ENCODE peak calls at places on chromosome 3, in eight cellular contexts. One of them, this sample, is unnamed.

GRCh38 chr3:197907196-197907595 is 42.8 kb upstream of the RPL35A start:
- DNase-seq in stomach: no peak
- DNase-seq in sigmoid colon: no peak
- DNase-seq in GM12891: no peak
- DNase-seq in suprapubic skin: no peak
- DNase-seq in GM12892: no peak
- DNase-seq in transverse colon: no peak
- DNase-seq in prostate gland: no peak
- DNase-seq in this sample: no peak

GRCh38 chr3:45179163-45179562 is 33.0 kb upstream of the CDCP1 start:
- DNase-seq in transverse colon: no peak
- DNase-seq in sigmoid colon: no peak
- DNase-seq in suprapubic skin: no peak
- DNase-seq in GM12891: no peak
- DNase-seq in prostate gland: no peak
- DNase-seq in stomach: no peak
- DNase-seq in GM12892: no peak
- DNase-seq in this sample: peak; percentile 54

GRCh38 chr3:23648326-23648964 is 157.3 kb upstream of the UBE2E1 start:
- DNase-seq in GM12891: no peak
- DNase-seq in GM12892: no peak
- DNase-seq in suprapubic skin: no peak
- DNase-seq in sigmoid colon: no peak
- DNase-seq in prostate gland: no peak
- DNase-seq in stomach: no peak
- DNase-seq in transverse colon: no peak
- DNase-seq in this sample: no peak

GRCh38 chr3:48664313-48664644 is 1.6 kb upstream of the CELSR3 start:
- DNase-seq in stomach: no peak
- DNase-seq in GM12892: no peak
- DNase-seq in suprapubic skin: no peak
- DNase-seq in prostate gland: no peak
- DNase-seq in transverse colon: no peak
- DNase-seq in sigmoid colon: no peak
- DNase-seq in GM12891: no peak
- DNase-seq in this sample: no peak

GRCh38 chr3:184117649-184118048 is 17.5 kb upstream of the EIF2B5 start:
- DNase-seq in stomach: no peak
- DNase-seq in GM12891: no peak
- DNase-seq in transverse colon: no peak
- DNase-seq in suprapubic skin: no peak
- DNase-seq in GM12892: no peak
- DNase-seq in sigmoid colon: no peak
- DNase-seq in prostate gland: no peak
- DNase-seq in this sample: no peak

GRCh38 chr3:42061711-42062408 is 29.3 kb upstream of the TRAK1 start:
- DNase-seq in suprapubic skin: peak; percentile 89
- DNase-seq in GM12891: no peak
- DNase-seq in sigmoid colon: peak; percentile 92
- DNase-seq in stomach: peak; percentile 38
- DNase-seq in transverse colon: peak; percentile 72
- DNase-seq in prostate gland: no peak
- DNase-seq in GM12892: no peak
- DNase-seq in this sample: no peak

GRCh38 chr3:127800508-127800907 is 21.8 kb downstream of the MGLL start:
- DNase-seq in suprapubic skin: no peak
- DNase-seq in GM12892: peak; percentile 37
- DNase-seq in transverse colon: no peak
- DNase-seq in GM12891: no peak
- DNase-seq in prostate gland: no peak
- DNase-seq in stomach: no peak
- DNase-seq in sigmoid colon: no peak
- DNase-seq in this sample: peak; percentile 25

GRCh38 chr3:4813855-4814254 is 165.4 kb upstream of the BHLHE40 start:
- DNase-seq in GM12892: no peak
- DNase-seq in sigmoid colon: no peak
- DNase-seq in GM12891: no peak
- DNase-seq in stomach: no peak
- DNase-seq in prostate gland: no peak
- DNase-seq in transverse colon: no peak
- DNase-seq in suprapubic skin: no peak
- DNase-seq in this sample: no peak

GRCh38 chr3:71208273-71209095 is 375.0 kb downstream of the FOXP1 start:
- DNase-seq in GM12891: no peak
- DNase-seq in stomach: peak; percentile 31
- DNase-seq in transverse colon: peak; percentile 19
- DNase-seq in GM12892: no peak
- DNase-seq in prostate gland: no peak
- DNase-seq in suprapubic skin: no peak
- DNase-seq in sigmoid colon: no peak
- DNase-seq in this sample: no peak

GRCh38 chr3:193589616-193590015 is 3.4 kb upstream of the OPA1 start:
- DNase-seq in stomach: no peak
- DNase-seq in suprapubic skin: no peak
- DNase-seq in sigmoid colon: no peak
- DNase-seq in GM12891: no peak
- DNase-seq in prostate gland: no peak
- DNase-seq in GM12892: no peak
- DNase-seq in transverse colon: no peak
- DNase-seq in this sample: no peak

GRCh38 chr3:182364723-182365650 is 428.3 kb upstream of the ATP11B start:
- DNase-seq in sigmoid colon: peak; percentile 69
- DNase-seq in GM12892: no peak
- DNase-seq in suprapubic skin: no peak
- DNase-seq in GM12891: no peak
- DNase-seq in transverse colon: peak; percentile 7
- DNase-seq in prostate gland: peak; percentile 4
- DNase-seq in stomach: peak; percentile 78
- DNase-seq in this sample: no peak

GRCh38 chr3:108818404-108818803 is 4.2 kb upstream of the TRAT1 start:
- DNase-seq in prostate gland: no peak
- DNase-seq in suprapubic skin: no peak
- DNase-seq in GM12891: no peak
- DNase-seq in sigmoid colon: no peak
- DNase-seq in stomach: peak; percentile 28
- DNase-seq in GM12892: no peak
- DNase-seq in transverse colon: peak; percentile 47
- DNase-seq in this sample: no peak

GRCh38 chr3:81769271-81769670 is 7.8 kb upstream of the GBE1 start:
- DNase-seq in transverse colon: no peak
- DNase-seq in suprapubic skin: no peak
- DNase-seq in sigmoid colon: no peak
- DNase-seq in GM12892: no peak
- DNase-seq in prostate gland: no peak
- DNase-seq in GM12891: no peak
- DNase-seq in stomach: no peak
- DNase-seq in this sample: no peak

GRCh38 chr3:46239301-46239938 is 2.8 kb upstream of the CCR3 start:
- DNase-seq in prostate gland: no peak
- DNase-seq in suprapubic skin: no peak
- DNase-seq in GM12892: no peak
- DNase-seq in GM12891: no peak
- DNase-seq in transverse colon: no peak
- DNase-seq in sigmoid colon: no peak
- DNase-seq in stomach: no peak
- DNase-seq in this sample: no peak

GRCh38 chr3:119965692-119966091 is 128.6 kb downstream of the GSK3B start:
- DNase-seq in sigmoid colon: no peak
- DNase-seq in GM12892: no peak
- DNase-seq in transverse colon: no peak
- DNase-seq in prostate gland: no peak
- DNase-seq in suprapubic skin: no peak
- DNase-seq in stomach: no peak
- DNase-seq in GM12891: no peak
- DNase-seq in this sample: no peak

GRCh38 chr3:51982352-51982837 is 940 bp upstream of the ACY1 start:
- DNase-seq in prostate gland: no peak
- DNase-seq in stomach: peak; percentile 66
- DNase-seq in sigmoid colon: no peak
- DNase-seq in GM12891: peak; percentile 73
- DNase-seq in suprapubic skin: no peak
- DNase-seq in GM12892: peak; percentile 79
- DNase-seq in transverse colon: peak; percentile 83
- DNase-seq in this sample: no peak

GRCh38 chr3:186361612-186362408 is at the start of gene DGKG:
- DNase-seq in GM12892: peak; percentile 52
- DNase-seq in sigmoid colon: peak; percentile 82
- DNase-seq in prostate gland: no peak
- DNase-seq in GM12891: peak; percentile 62
- DNase-seq in suprapubic skin: no peak
- DNase-seq in stomach: peak; percentile 58
- DNase-seq in transverse colon: peak; percentile 49
- DNase-seq in this sample: peak; percentile 93

GRCh38 chr3:72162649-72163184 is 377.8 kb upstream of the PROK2 start:
- DNase-seq in prostate gland: no peak
- DNase-seq in suprapubic skin: no peak
- DNase-seq in GM12892: no peak
- DNase-seq in GM12891: no peak
- DNase-seq in stomach: no peak
- DNase-seq in sigmoid colon: no peak
- DNase-seq in transverse colon: no peak
- DNase-seq in this sample: no peak

GRCh38 chr3:195212749-195213085 is 58.2 kb downstream of the XXYLT1 start:
- DNase-seq in GM12892: no peak
- DNase-seq in transverse colon: no peak
- DNase-seq in stomach: no peak
- DNase-seq in suprapubic skin: no peak
- DNase-seq in sigmoid colon: peak; percentile 61
- DNase-seq in prostate gland: no peak
- DNase-seq in GM12891: no peak
- DNase-seq in this sample: no peak

GRCh38 chr3:132622148-132622547 is 25.1 kb downstream of the ACKR4 start:
- DNase-seq in stomach: no peak
- DNase-seq in GM12891: no peak
- DNase-seq in transverse colon: no peak
- DNase-seq in GM12892: no peak
- DNase-seq in suprapubic skin: no peak
- DNase-seq in prostate gland: no peak
- DNase-seq in sigmoid colon: no peak
- DNase-seq in this sample: no peak

GRCh38 chr3:30611613-30612421 is 5.4 kb downstream of the TGFBR2 start:
- DNase-seq in suprapubic skin: no peak
- DNase-seq in transverse colon: no peak
- DNase-seq in stomach: no peak
- DNase-seq in GM12892: no peak
- DNase-seq in sigmoid colon: no peak
- DNase-seq in GM12891: no peak
- DNase-seq in prostate gland: no peak
- DNase-seq in this sample: no peak
- TF ChIP-seq POLR2AphosphoS5 in suprapubic skin: no peak
- TF ChIP-seq POLR2AphosphoS5 in transverse colon: no peak
- TF ChIP-seq POLR2AphosphoS5 in stomach: peak; percentile 16
- TF ChIP-seq POLR2AphosphoS5 in GM12892: no peak
- TF ChIP-seq POLR2AphosphoS5 in sigmoid colon: peak; percentile 25
- TF ChIP-seq POLR2AphosphoS5 in GM12891: no peak
- TF ChIP-seq POLR2AphosphoS5 in prostate gland: no peak
- TF ChIP-seq POLR2AphosphoS5 in this sample: peak; percentile 66

DNA sequence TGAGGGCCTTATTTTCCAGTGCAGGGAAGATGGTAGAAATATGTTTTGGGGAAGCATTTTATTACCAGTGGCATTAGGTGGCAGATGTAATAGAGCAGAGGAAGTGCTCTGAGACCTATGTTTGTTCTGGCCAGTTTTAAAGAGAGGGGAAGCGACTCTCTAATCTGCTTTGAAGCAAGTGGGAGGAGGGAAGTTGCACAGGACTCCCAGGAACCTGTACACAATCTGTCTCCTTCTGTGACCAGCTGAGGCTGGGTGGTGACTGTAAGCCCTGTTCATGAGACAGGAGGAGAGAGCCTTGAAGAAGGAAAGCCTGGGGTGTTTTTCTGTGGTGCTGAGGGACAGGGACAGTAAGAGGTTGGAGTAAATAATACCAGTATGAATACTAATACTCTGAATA is 60.5 kb downstream of the LPP start:
- DNase-seq in prostate gland: no peak
- DNase-seq in transverse colon: no peak
- DNase-seq in GM12891: no peak
- DNase-seq in GM12892: no peak
- DNase-seq in sigmoid colon: peak; percentile 71
- DNase-seq in suprapubic skin: no peak
- DNase-seq in stomach: no peak
- DNase-seq in this sample: no peak
- TF ChIP-seq POLR2A in prostate gland: no peak
- TF ChIP-seq POLR2A in transverse colon: no peak
- TF ChIP-seq POLR2A in GM12891: no peak
- TF ChIP-seq POLR2A in GM12892: no peak
- TF ChIP-seq POLR2A in sigmoid colon: no peak
- TF ChIP-seq POLR2A in suprapubic skin: no peak
- TF ChIP-seq POLR2A in stomach: no peak
- TF ChIP-seq POLR2A in this sample: no peak

GRCh38 chr3:68793750-68794149 is 138.6 kb downstream of the TAFA4 start:
- DNase-seq in GM12892: no peak
- DNase-seq in transverse colon: no peak
- DNase-seq in GM12891: no peak
- DNase-seq in sigmoid colon: no peak
- DNase-seq in suprapubic skin: no peak
- DNase-seq in prostate gland: no peak
- DNase-seq in stomach: no peak
- DNase-seq in this sample: no peak
- TF ChIP-seq POLR2AphosphoS5 in GM12892: no peak
- TF ChIP-seq POLR2AphosphoS5 in transverse colon: no peak
- TF ChIP-seq POLR2AphosphoS5 in GM12891: no peak
- TF ChIP-seq POLR2AphosphoS5 in sigmoid colon: no peak
- TF ChIP-seq POLR2AphosphoS5 in suprapubic skin: no peak
- TF ChIP-seq POLR2AphosphoS5 in prostate gland: no peak
- TF ChIP-seq POLR2AphosphoS5 in stomach: no peak
- TF ChIP-seq POLR2AphosphoS5 in this sample: no peak

DNA sequence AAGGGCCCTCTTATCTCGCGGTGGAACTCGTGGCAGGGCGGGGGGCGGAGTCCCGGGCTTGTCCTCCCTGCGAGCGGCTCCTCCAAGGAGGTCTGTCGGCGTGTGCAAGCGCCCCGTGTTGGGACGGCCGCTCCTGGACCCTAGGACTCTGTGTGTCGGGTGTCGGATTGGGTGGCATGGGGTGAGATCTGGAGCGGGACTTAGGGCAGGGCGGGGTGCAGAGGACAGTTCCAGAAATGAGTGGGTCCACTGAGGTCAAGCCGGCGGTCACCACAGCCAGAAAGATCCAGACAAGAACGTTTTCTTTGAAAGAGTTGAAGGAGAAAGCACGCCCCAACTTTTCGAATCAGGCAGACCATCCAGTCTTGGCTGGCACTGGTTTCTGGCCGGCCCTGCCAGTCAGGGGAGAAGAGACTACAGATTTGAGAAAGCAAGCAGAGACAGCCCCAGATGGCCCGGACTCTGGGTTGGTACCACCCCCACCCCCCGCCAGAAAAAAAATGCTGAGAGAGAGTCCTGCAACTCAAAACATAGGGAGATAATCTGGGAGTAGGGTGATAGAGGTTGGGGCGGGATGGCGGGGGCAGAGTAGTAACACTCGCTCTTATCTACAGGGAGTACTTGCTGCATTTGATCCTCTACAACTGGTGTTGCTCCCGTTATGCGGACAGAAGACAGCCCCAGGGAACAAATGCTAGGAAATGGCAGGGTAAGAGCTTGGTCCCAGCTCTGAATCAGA is 829 bp upstream of the CISH start:
- DNase-seq in GM12892: no peak
- DNase-seq in sigmoid colon: no peak
- DNase-seq in prostate gland: no peak
- DNase-seq in GM12891: no peak
- DNase-seq in stomach: no peak
- DNase-seq in suprapubic skin: no peak
- DNase-seq in transverse colon: no peak
- DNase-seq in this sample: no peak
- TF ChIP-seq POLR2A in GM12892: no peak
- TF ChIP-seq POLR2A in sigmoid colon: no peak
- TF ChIP-seq POLR2A in prostate gland: peak; percentile 15
- TF ChIP-seq POLR2A in GM12891: no peak
- TF ChIP-seq POLR2A in stomach: no peak
- TF ChIP-seq POLR2A in suprapubic skin: no peak
- TF ChIP-seq POLR2A in transverse colon: peak; percentile 5
- TF ChIP-seq POLR2A in this sample: no peak